ENCODE peak calls at places on chromosomes 11 and 22, in six cellular contexts. T, S, I, A, V and U are unnamed samples.

GRCh38 chr11:10298342-10298741 is 4.3 kb upstream of the SBF2 start:
- DNase-seq in T (no peak), S (no peak), I (peak; percentile 73), A (no peak), V (no peak), U (no peak)

GRCh38 chr11:79083346-79083745 is 357.5 kb downstream of the TENM4 start:
- DNase-seq in T (no peak), S (no peak), I (no peak), A (no peak), V (no peak), U (no peak)

GRCh38 chr11:132561937-132562336 is 970.4 kb downstream of the OPCML start:
- DNase-seq in T (no peak), S (no peak), I (no peak), A (no peak), V (no peak), U (no peak)

GRCh38 chr11:33957304-33957917 is 65.5 kb upstream of the LMO2 start:
- DNase-seq in T (no peak), S (no peak), I (peak; percentile 29), A (no peak), V (no peak), U (no peak)

GRCh38 chr11:68302256-68303054 is 9.9 kb upstream of the LRP5 start:
- DNase-seq in T (no peak), S (no peak), I (peak; percentile 54), A (peak; percentile 42), V (no peak), U (no peak)

GRCh38 chr22:46107089-46107664 is 43.1 kb upstream of the PPARA start:
- DNase-seq in T (peak; percentile 77), S (no peak), I (peak; percentile 30), A (peak; percentile 72), V (no peak), U (no peak)

GRCh38 chr11:115659061-115659963 is 155.1 kb upstream of the CADM1 start:
- DNase-seq in T (peak; percentile 76), S (no peak), I (peak; percentile 44), A (peak; percentile 57), V (peak; percentile 68), U (no peak)

GRCh38 chr11:119974467-119974866 is 163.4 kb downstream of the TRIM29 start:
- DNase-seq in T (no peak), S (no peak), I (no peak), A (no peak), V (no peak), U (no peak)

GRCh38 chr11:70456921-70457532 is 58.7 kb downstream of the CTTN start:
- DNase-seq in T (no peak), S (no peak), I (no peak), A (no peak), V (no peak), U (no peak)

GRCh38 chr11:109426442-109426841 is 4.5 kb downstream of the C11orf87 start:
- DNase-seq in T (no peak), S (no peak), I (peak; percentile 63), A (no peak), V (peak; percentile 28), U (no peak)
- TF ChIP-seq CTCF in T (no peak), S (no peak), I (peak; percentile 38), A (no peak), V (peak; percentile 46), U (no peak)

DNA sequence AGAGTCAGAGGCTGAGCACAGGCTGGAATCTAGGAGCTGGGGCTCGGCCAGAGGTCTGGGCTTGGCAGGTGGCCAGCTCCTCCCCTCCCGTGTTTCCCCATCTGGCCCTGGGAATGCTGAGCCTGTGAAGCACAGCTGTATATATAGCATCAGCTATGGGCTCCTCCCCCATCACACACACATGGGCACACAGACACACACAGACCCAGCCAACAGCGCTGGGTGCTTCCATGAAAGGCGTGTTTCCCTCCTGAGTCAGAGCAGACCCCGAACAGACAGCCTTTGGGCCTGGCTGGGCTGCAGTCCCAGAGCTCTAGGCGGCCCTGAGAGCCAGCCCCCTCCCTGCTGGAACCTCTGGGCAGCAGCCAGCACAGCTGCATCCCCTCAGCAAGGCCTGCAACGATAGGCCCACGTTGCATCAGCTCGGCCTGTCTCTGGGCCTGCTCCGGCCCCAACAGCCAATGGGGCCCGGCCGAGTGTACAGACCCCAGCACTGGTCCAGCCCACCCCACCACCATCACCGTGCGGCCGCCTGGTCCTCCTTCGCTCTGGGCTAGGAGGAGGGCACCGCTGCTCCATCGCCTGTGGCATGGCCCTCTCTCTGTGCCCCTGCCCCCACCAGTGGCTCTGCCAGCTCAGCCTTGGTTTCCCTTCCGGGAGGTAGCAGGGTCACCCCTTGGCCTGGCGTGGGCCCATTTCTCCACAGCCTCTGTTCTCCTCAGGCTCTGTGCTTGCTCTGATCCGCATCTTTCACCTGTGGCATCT is 7.6 kb upstream of the SERPINH1 start:
- DNase-seq in T (peak; percentile 95), S (no peak), I (no peak), A (peak; percentile 79), V (peak; percentile 88), U (peak; percentile 93)
- H3K4me3 ChIP-seq in T (peak overlapping the region; percentile 46), S (peak overlapping the region; percentile 42), I (no peak overlapping the region), A (no peak overlapping the region), V (no peak overlapping the region), U (peak overlapping the region; percentile 35)

GRCh38 chr11:47731466-47731865 is 16.3 kb upstream of the AGBL2 start:
- DNase-seq in T (no peak), S (no peak), I (no peak), A (no peak), V (no peak), U (no peak)
- H3K36me3 ChIP-seq in T (peaks cover 95% of the 10 kb centered on the region), S (peaks cover 55% of the 10 kb centered on the region), I (peaks cover 24% of the 10 kb centered on the region), A (peaks cover 100% of the 10 kb centered on the region), V (peaks cover 74% of the 10 kb centered on the region), U (peaks cover 99% of the 10 kb centered on the region)

GRCh38 chr22:37546436-37547248 is 13.6 kb upstream of the CDC42EP1 start:
- DNase-seq in T (peak; percentile 87), S (no peak), I (no peak), A (peak; percentile 73), V (peak; percentile 87), U (peak; percentile 23)

GRCh38 chr22:37542959-37543358 is 17.3 kb upstream of the CDC42EP1 start:
- DNase-seq in T (no peak), S (no peak), I (no peak), A (no peak), V (no peak), U (no peak)

GRCh38 chr22:37547249-37547741 is 13.0 kb upstream of the CDC42EP1 start:
- DNase-seq in T (no peak), S (no peak), I (no peak), A (no peak), V (no peak), U (no peak)

GRCh38 chr22:37545703-37546435 is 14.4 kb upstream of the CDC42EP1 start:
- DNase-seq in T (peak; percentile 96), S (no peak), I (peak; percentile 65), A (peak; percentile 90), V (peak; percentile 98), U (peak; percentile 96)

DNA sequence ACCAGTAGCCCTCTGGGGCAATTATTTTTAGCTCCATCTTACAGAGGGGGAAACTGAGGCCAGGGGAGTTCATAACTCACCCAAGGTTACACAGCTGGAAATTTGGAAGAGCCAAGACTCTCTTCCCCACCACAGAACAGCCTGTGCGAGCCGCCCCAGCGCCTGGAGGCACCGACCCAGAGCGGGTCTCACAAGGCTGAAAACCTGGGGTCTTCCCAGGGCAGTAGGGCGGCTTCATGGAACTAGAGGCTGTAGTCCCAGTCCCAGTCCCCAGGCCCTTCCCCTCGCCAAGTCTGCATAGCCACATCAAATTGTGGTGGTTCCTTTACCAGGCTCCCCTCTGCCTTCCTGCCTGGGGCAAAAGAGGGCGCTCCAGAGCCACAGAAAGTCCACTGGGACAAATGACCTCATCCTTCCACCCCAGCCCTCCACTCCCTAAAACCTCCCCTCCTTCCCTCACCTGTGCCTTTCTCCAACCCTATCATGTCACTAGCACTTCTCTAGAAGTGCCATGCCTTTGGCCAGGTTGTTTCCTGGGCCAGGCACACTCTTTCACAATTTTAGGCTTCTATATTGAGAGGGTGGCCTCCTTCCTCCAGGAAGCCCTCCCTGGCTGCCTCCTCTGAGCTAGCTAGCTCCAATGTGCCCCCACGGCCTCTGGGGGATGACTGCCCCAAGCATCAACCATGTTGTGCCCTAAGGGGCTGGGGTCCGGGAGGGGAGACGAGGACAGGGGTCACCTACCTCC is 15.2 kb upstream of the CDC42EP1 start:
- DNase-seq in T (peak; percentile 80), S (no peak), I (peak; percentile 71), A (peak; percentile 82), V (peak; percentile 94), U (no peak)
- TF ChIP-seq CTCF in T (peak; percentile 71), S (peak; percentile 39), I (peak; percentile 85), A (peak; percentile 84), V (peak; percentile 85), U (peak; percentile 58)

GRCh38 chr22:27533105-27533504 is 268.5 kb downstream of the MN1 start:
- DNase-seq in T (no peak), S (no peak), I (no peak), A (no peak), V (no peak), U (no peak)

GRCh38 chr22:27531782-27532530 is 269.6 kb downstream of the MN1 start:
- DNase-seq in T (no peak), S (no peak), I (peak; percentile 71), A (no peak), V (no peak), U (no peak)

GRCh38 chr22:27535452-27535851 is 266.1 kb downstream of the MN1 start:
- DNase-seq in T (no peak), S (no peak), I (no peak), A (no peak), V (no peak), U (no peak)

GRCh38 chr22:27537481-27537891 is 264.1 kb downstream of the MN1 start:
- DNase-seq in T (peak; percentile 72), S (no peak), I (no peak), A (no peak), V (no peak), U (no peak)

DNA sequence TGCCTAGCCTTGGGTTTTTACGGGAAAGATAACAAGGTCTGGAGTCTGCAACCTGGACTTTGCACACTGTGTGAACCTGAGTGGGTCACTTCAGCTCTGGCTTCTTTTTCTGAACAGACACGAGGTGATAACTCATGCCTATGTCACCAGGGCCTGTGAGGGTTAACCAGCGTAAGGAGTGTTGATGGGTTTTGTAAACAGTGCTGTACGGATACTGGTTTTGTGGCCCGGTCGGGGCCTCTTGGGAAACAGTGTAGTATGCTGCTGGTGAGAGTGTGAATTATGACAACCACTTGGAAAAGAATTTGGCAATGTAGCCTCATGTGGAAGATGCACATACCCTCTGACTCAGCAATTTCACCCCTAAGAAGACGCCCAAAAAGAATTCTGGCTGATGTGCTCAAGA is 266.8 kb downstream of the MN1 start:
- DNase-seq in T (no peak), S (no peak), I (peak; percentile 29), A (no peak), V (no peak), U (no peak)
- H3K4me3 ChIP-seq in T (no peak overlapping the region), S (no peak overlapping the region), I (no peak overlapping the region), A (no peak overlapping the region), V (no peak overlapping the region), U (no peak overlapping the region)

GRCh38 chr11:106087815-106088435 is 10.5 kb downstream of the AASDHPPT start:
- DNase-seq in T (no peak), S (no peak), I (peak; percentile 54), A (peak; percentile 54), V (peak; percentile 63), U (peak; percentile 72)
- H3K36me3 ChIP-seq in T (peaks cover 16% of the 10 kb centered on the region), S (no peaks in the 10 kb centered on the region), I (peaks cover 2% of the 10 kb centered on the region), A (peaks cover 27% of the 10 kb centered on the region), V (peaks cover 13% of the 10 kb centered on the region), U (peaks cover 13% of the 10 kb centered on the region)

GRCh38 chr22:38155703-38156102 is 25.9 kb downstream of the PLA2G6 start:
- DNase-seq in T (no peak), S (no peak), I (no peak), A (no peak), V (no peak), U (no peak)

GRCh38 chr22:38148252-38148651 is 33.4 kb downstream of the PLA2G6 start:
- DNase-seq in T (no peak), S (no peak), I (peak; percentile 61), A (no peak), V (peak; percentile 44), U (no peak)

GRCh38 chr22:38153821-38154562 is 27.6 kb downstream of the PLA2G6 start:
- DNase-seq in T (no peak), S (no peak), I (no peak), A (no peak), V (peak; percentile 76), U (no peak)
- TF ChIP-seq CTCF in T (no peak), S (no peak), I (no peak), A (no peak), V (peak; percentile 56), U (no peak)